ENCODE peak calls at places on chromosome 7, in nine cellular contexts. W is A549; H is sigmoid colon; N is fibroblast of pulmonary artery; M is CD8-positive, alpha-beta T cell; T is AG10803; R is HFFc6; J is dorsolateral prefrontal cortex; V is neural progenitor cell. D is an unnamed sample.

GRCh38 chr7:137755846-137756685 is 90.7 kb downstream of the DGKI start:
- DNase-seq in T (peak), R (no peak), V (no peak), M (no peak), N (no peak), J (no peak), W (no peak), H (no peak), D (peak)

GRCh38 chr7:73622527-73622908 is 1.8 kb downstream of the MLXIPL start:
- DNase-seq in W (no peak), N (no peak), J (no peak), M (no peak), R (no peak), V (no peak), H (no peak), T (no peak), D (no peak)

GRCh38 chr7:2635810-2636701 is 4.3 kb downstream of the TTYH3 start:
- DNase-seq in M (no peak), V (no peak), J (no peak), N (no peak), T (no peak), H (peak), W (no peak), R (peak), D (no peak)

GRCh38 chr7:13198036-13198435 is 510.6 kb downstream of the ARL4A start:
- DNase-seq in N (no peak), M (no peak), T (no peak), V (no peak), J (no peak), W (no peak), H (no peak), R (peak), D (peak)

GRCh38 chr7:491958-492713 is 27.5 kb downstream of the PDGFA start:
- DNase-seq in W (no peak), V (no peak), H (peak), J (no peak), N (no peak), M (no peak), T (no peak), R (no peak), D (no peak)

GRCh38 chr7:66211429-66211828 is 6.3 kb downstream of the TPST1 start:
- DNase-seq in T (peak), N (peak), W (no peak), M (no peak), J (no peak), V (no peak), H (no peak), R (no peak), D (peak)

GRCh38 chr7:2729893-2730716 is 42.1 kb downstream of the AMZ1 start:
- DNase-seq in T (peak), J (peak), V (no peak), M (no peak), H (peak), W (no peak), R (no peak), N (no peak), D (peak)

GRCh38 chr7:40509301-40509700 is 374.5 kb downstream of the SUGCT start:
- DNase-seq in T (no peak), J (no peak), R (no peak), N (no peak), H (no peak), W (no peak), V (peak), M (no peak), D (no peak)

GRCh38 chr7:26188291-26188999 is 12.1 kb downstream of the HNRNPA2B1 start:
- DNase-seq in H (no peak), M (no peak), T (no peak), W (no peak), V (no peak), J (no peak), R (no peak), N (no peak), D (no peak)

GRCh38 chr7:51344406-51344805 is 27.8 kb upstream of the COBL start:
- DNase-seq in N (no peak), V (no peak), J (no peak), R (no peak), W (no peak), H (no peak), M (no peak), T (no peak), D (no peak)

GRCh38 chr7:131370523-131370968 is 42.9 kb downstream of the MKLN1 start:
- DNase-seq in V (peak), H (no peak), N (peak), T (peak), R (peak), J (no peak), W (no peak), M (peak), D (peak)

GRCh38 chr7:101614939-101615302 is 14.2 kb downstream of the MYL10 start:
- DNase-seq in T (peak), H (no peak), M (no peak), R (peak), V (no peak), W (no peak), N (no peak), J (no peak), D (peak)

GRCh38 chr7:70349031-70349430 is 750.8 kb downstream of the AUTS2 start:
- DNase-seq in W (no peak), N (no peak), R (no peak), T (no peak), H (no peak), V (no peak), J (no peak), M (no peak), D (no peak)

GRCh38 chr7:70347880-70348279 is 749.6 kb downstream of the AUTS2 start:
- DNase-seq in W (no peak), M (no peak), T (no peak), V (no peak), N (no peak), R (no peak), J (no peak), H (no peak), D (no peak)

GRCh38 chr7:70347463-70347855 is 749.2 kb downstream of the AUTS2 start:
- DNase-seq in J (no peak), T (no peak), H (no peak), R (no peak), V (no peak), W (no peak), M (no peak), N (no peak), D (no peak)

GRCh38 chr7:70352088-70352487 is 753.8 kb downstream of the AUTS2 start:
- DNase-seq in M (no peak), N (no peak), H (no peak), R (no peak), T (no peak), J (no peak), V (no peak), W (no peak), D (no peak)

DNA sequence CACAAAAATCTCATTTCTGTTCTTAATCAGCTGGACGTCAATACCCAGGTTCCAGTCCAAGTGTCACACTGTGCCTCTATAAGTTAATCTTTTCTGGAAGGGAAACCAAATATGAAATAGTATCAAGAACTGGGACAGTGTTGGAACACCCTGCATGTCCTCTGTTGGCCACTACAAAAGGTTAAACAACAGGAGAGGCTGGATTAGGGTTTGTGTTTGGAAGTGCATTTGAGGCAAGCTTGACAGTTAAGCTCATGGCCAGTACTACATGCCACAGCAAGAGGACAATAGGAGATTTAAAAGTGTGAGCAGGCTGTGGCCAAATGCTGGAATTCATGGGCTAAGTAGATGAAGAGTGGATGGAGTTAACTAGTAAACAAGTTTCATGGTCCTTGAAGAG is 751.5 kb downstream of the AUTS2 start:
- DNase-seq in V (no peak), R (no peak), H (no peak), N (no peak), W (no peak), M (no peak), J (no peak), T (no peak), D (no peak)
- TF ChIP-seq CTCF in V (no peak), R (no peak), H (no peak), N (no peak), W (no peak), M (no peak), J (no peak), T (no peak), D (no peak)

GRCh38 chr7:157462840-157463239 is 126.0 kb downstream of the DNAJB6 start:
- DNase-seq in R (no peak), M (no peak), J (no peak), V (no peak), T (no peak), N (no peak), W (no peak), H (no peak), D (no peak)
- TF ChIP-seq CTCF in R (no peak), M (no peak), J (no peak), V (no peak), T (no peak), N (no peak), W (no peak), H (no peak), D (no peak)

GRCh38 chr7:122886357-122887081 is at the start of gene CADPS2:
- DNase-seq in R (peak), V (peak), N (peak), J (peak), T (peak), M (no peak), H (peak), W (peak), D (peak)
- TF ChIP-seq CTCF in R (no peak), V (peak), N (peak), J (peak), T (peak), M (no peak), H (peak), W (no peak), D (peak)

DNA sequence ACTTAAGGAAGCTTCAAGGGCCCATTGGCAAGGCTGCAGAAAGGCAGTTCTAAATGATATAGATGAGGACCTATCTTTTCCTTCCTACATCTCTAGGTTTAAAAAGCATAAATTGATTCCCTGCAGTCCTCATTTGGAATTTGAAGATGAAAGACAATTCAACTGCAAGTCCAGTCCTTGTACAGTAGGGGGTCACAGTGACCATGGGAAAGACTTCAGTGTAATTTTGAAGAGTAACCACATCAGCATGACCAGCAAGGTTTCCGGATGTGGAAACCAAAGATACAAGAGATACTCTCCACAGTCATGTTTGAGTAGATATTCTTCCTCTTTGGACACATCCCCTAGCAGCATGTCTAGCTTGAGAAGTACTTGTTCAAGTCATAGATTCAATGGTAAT is 539.2 kb upstream of the TEX47 start:
- DNase-seq in N (no peak), T (no peak), W (peak), H (no peak), R (no peak), V (no peak), J (no peak), M (no peak), D (no peak)
- TF ChIP-seq CTCF in N (no peak), T (no peak), W (no peak), H (no peak), R (no peak), V (no peak), J (no peak), M (no peak), D (no peak)